ENCODE peak calls at places on chromosomes 7 and 10, in six cellular contexts. O is Calu3; I is coronary artery; W is GM20000; M is cardiac muscle cell; B is activated CD8-positive, alpha-beta T cell treated with anti-CD3 and anti-CD28 coated beads for 36 hours. A is an unnamed sample.

GRCh38 chr7:16934947-16935742 is 53.4 kb upstream of the AGR3 start:
- DNase-seq in O (peak), I (no peak), W (no peak), M (no peak), B (peak), A (no peak)

GRCh38 chr7:53661645-53662217 is 626.3 kb downstream of the POM121L12 start:
- DNase-seq in O (no peak), I (no peak), W (no peak), M (no peak), B (no peak), A (no peak)

GRCh38 chr7:22885824-22886255 is 63.2 kb upstream of the TOMM7 start:
- DNase-seq in O (no peak), I (no peak), W (peak), M (no peak), B (peak), A (no peak)

GRCh38 chr10:66881814-66882213 is 44.0 kb upstream of the LRRTM3 start:
- DNase-seq in O (no peak), I (no peak), W (no peak), M (no peak), B (no peak), A (no peak)

GRCh38 chr7:129832701-129833227 is 120.0 kb downstream of the UBE2H start:
- DNase-seq in O (no peak), I (no peak), W (no peak), M (no peak), B (no peak), A (no peak)

GRCh38 chr7:54664235-54665228 is 94.5 kb downstream of the SEC61G start:
- DNase-seq in O (peak), I (no peak), W (peak), M (peak), B (peak), A (peak)

GRCh38 chr7:114217026-114217425 is 197.6 kb upstream of the FOXP2 start:
- DNase-seq in O (no peak), I (no peak), W (no peak), M (no peak), B (no peak), A (no peak)

GRCh38 chr7:50056131-50056530 is 36.9 kb downstream of the ZPBP start:
- DNase-seq in O (no peak), I (no peak), W (no peak), M (no peak), B (no peak), A (no peak)

GRCh38 chr10:123154943-123155505 is 822 bp downstream of the BUB3 start:
- DNase-seq in O (peak), I (peak), W (no peak), M (peak), B (no peak), A (no peak)

GRCh38 chr10:84224411-84225028 is 824 bp downstream of the LRIT2 start:
- DNase-seq in O (no peak), I (no peak), W (no peak), M (peak), B (peak), A (peak)

GRCh38 chr7:98211221-98211675 is at the start of gene BHLHA15:
- DNase-seq in O (peak), I (no peak), W (peak), M (peak), B (peak), A (peak)

GRCh38 chr7:80622531-80622930 is 15.9 kb upstream of the CD36 start:
- DNase-seq in O (no peak), I (no peak), W (no peak), M (no peak), B (no peak), A (no peak)

GRCh38 chr10:98029149-98030092 is 1.0 kb downstream of the CRTAC1 start:
- DNase-seq in O (no peak), I (no peak), W (peak), M (peak), B (no peak), A (peak)

GRCh38 chr10:12041766-12042408 is 722 bp downstream of the UPF2 start:
- DNase-seq in O (peak), I (no peak), W (peak), M (peak), B (peak), A (peak)

GRCh38 chr7:134549366-134549765 is 456 bp downstream of the AKR1B15 start:
- DNase-seq in O (no peak), I (no peak), W (no peak), M (no peak), B (no peak), A (no peak)

GRCh38 chr7:134548877-134549276 is at the start of gene AKR1B15:
- DNase-seq in O (no peak), I (no peak), W (peak), M (no peak), B (peak), A (no peak)

GRCh38 chr7:134553976-134554375 is 5.1 kb downstream of the AKR1B15 start:
- DNase-seq in O (no peak), I (no peak), W (peak), M (peak), B (no peak), A (no peak)

GRCh38 chr7:134554417-134554966 is 5.6 kb downstream of the AKR1B15 start:
- DNase-seq in O (no peak), I (no peak), W (no peak), M (no peak), B (no peak), A (no peak)

DNA sequence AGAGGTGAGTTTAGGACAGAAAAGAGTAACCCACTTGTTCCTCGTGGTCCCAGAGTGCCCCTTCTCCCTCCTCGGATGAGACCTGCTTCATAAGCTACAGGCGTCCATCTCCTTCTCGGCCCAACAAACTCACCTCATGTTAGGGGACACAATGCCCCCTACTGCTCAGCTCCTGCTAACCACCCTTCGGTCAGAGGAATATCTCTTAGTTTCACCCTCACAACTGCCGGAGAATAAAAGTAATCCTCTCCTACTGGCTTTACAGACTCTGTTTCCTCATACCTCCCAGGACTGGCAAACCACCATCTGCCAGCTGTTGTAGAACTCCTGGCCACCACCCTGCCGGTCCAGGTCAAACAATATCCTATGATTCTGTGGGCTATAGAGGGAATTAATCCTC is 3.2 kb downstream of the AKR1B15 start:
- DNase-seq in O (peak), I (no peak), W (no peak), M (peak), B (no peak), A (peak)
- TF ChIP-seq CTCF in O (no peak), I (no peak), W (no peak), M (peak), B (no peak), A (no peak)

DNA sequence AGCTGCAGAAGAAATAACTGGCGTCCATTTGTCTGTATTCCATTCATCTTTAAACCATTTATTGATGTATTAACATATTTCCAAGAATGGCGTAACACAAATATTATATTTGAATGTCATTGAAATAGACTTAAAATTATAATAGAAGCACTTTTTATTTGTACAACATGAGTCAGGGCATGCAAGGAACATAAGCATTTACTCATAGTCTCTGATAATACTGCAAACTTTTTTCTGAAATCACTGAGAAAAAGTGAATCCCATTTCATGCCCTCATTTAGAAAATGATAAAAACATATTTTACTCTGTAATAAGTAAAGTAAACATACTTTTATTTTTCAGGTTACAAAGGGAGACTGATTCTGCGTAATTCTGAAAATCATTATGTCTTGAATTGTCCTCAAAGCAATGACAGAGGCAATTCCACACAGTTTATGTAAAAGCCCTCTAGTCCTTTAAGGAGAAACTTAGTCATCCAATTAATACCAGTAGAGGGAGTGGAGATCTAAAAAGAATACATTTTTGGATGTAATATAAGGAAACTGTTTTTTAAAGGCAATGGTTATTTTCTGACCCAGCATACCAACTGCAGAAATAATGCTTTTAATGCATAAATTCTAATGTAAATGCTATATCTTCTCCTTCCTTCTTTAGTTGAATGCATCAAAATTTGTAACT is 58.1 kb downstream of the AGMO start:
- DNase-seq in O (no peak), I (no peak), W (no peak), M (no peak), B (no peak), A (no peak)
- TF ChIP-seq CTCF in O (peak), I (no peak), W (no peak), M (peak), B (no peak), A (no peak)

GRCh38 chr10:26728957-26729356 is 31.5 kb downstream of the PDSS1 start:
- DNase-seq in O (no peak), I (no peak), W (no peak), M (no peak), B (no peak), A (no peak)
- TF ChIP-seq CTCF in O (no peak), I (no peak), W (no peak), M (no peak), B (no peak), A (no peak)

GRCh38 chr7:31056775-31057346 is 4.8 kb downstream of the ADCYAP1R1 start:
- DNase-seq in O (peak), I (no peak), W (no peak), M (no peak), B (no peak), A (no peak)
- TF ChIP-seq CTCF in O (no peak), I (no peak), W (no peak), M (no peak), B (no peak), A (no peak)

DNA sequence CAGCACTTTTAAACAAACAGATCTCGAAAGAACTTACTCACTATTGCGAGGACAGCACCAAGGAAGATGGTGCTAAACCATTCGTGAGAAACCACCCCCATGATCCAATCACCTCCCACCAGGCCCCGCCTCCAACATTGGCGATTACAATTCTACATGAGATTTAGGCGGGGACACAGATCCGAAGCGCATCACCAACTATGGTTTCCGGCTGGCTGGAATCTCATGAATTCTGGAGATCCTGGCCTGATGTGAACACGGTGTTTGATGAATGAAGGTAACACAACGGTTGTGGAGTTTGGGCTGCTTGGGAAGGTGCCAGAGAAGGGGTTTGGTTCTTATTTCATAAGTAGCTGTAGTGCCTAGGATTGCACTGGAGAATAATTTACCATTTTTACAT is 216.7 kb downstream of the EMX2 start:
- DNase-seq in O (no peak), I (no peak), W (no peak), M (no peak), B (no peak), A (no peak)
- TF ChIP-seq CTCF in O (no peak), I (no peak), W (no peak), M (no peak), B (no peak), A (no peak)

GRCh38 chr7:38281211-38281610 is 7.8 kb upstream of the TARP start:
- DNase-seq in O (no peak), I (no peak), W (no peak), M (no peak), B (no peak), A (no peak)
- TF ChIP-seq CTCF in O (no peak), I (no peak), W (no peak), M (no peak), B (no peak), A (no peak)

A was measured in endothelial cell.